ENCODE peak calls at places on chromosomes 13 and 19, in seven cellular contexts. One of them, this sample, is unnamed.
A peak's percentile ranks its signal among the peaks of the same experiment; 100 is the strongest.

GRCh38 chr13:102131246-102131645 is 270.6 kb downstream of the FGF14 start:
- DNase-seq in right cardiac atrium: no peak
- DNase-seq in kidney: no peak
- DNase-seq in body of pancreas: no peak
- DNase-seq in small intestine: no peak
- DNase-seq in PC-9: no peak
- DNase-seq in heart right ventricle: no peak
- DNase-seq in this sample: no peak

GRCh38 chr19:40806385-40807146 is 7.6 kb downstream of the EGLN2 start:
- DNase-seq in right cardiac atrium: peak; percentile 88
- DNase-seq in kidney: peak; percentile 91
- DNase-seq in body of pancreas: peak; percentile 81
- DNase-seq in small intestine: peak; percentile 40
- DNase-seq in PC-9: no peak
- DNase-seq in heart right ventricle: peak; percentile 92
- DNase-seq in this sample: no peak

GRCh38 chr19:40461669-40462221 is 3.8 kb downstream of the BLVRB start:
- DNase-seq in right cardiac atrium: peak; percentile 51
- DNase-seq in kidney: no peak
- DNase-seq in body of pancreas: peak; percentile 63
- DNase-seq in small intestine: peak; percentile 69
- DNase-seq in PC-9: no peak
- DNase-seq in heart right ventricle: no peak
- DNase-seq in this sample: no peak

GRCh38 chr13:46684287-46685001 is 112.5 kb downstream of the ESD start:
- DNase-seq in right cardiac atrium: no peak
- DNase-seq in kidney: no peak
- DNase-seq in body of pancreas: no peak
- DNase-seq in small intestine: peak; percentile 10
- DNase-seq in PC-9: no peak
- DNase-seq in heart right ventricle: no peak
- DNase-seq in this sample: no peak

GRCh38 chr13:71864094-71864980 is 2.7 kb downstream of the DACH1 start:
- DNase-seq in right cardiac atrium: peak; percentile 47
- DNase-seq in kidney: peak; percentile 90
- DNase-seq in body of pancreas: peak; percentile 64
- DNase-seq in small intestine: peak; percentile 86
- DNase-seq in PC-9: no peak
- DNase-seq in heart right ventricle: peak; percentile 63
- DNase-seq in this sample: no peak

GRCh38 chr19:5129691-5130090 is 160.8 kb downstream of the KDM4B start:
- DNase-seq in right cardiac atrium: no peak
- DNase-seq in kidney: no peak
- DNase-seq in body of pancreas: no peak
- DNase-seq in small intestine: no peak
- DNase-seq in PC-9: no peak
- DNase-seq in heart right ventricle: no peak
- DNase-seq in this sample: no peak

GRCh38 chr19:1136201-1136600 is 32.4 kb downstream of the GPX4 start:
- DNase-seq in right cardiac atrium: no peak
- DNase-seq in kidney: no peak
- DNase-seq in body of pancreas: no peak
- DNase-seq in small intestine: peak; percentile 91
- DNase-seq in PC-9: no peak
- DNase-seq in heart right ventricle: no peak
- DNase-seq in this sample: no peak

GRCh38 chr13:39448831-39449230 is 154.2 kb downstream of the LHFPL6 start:
- DNase-seq in right cardiac atrium: no peak
- DNase-seq in kidney: no peak
- DNase-seq in body of pancreas: no peak
- DNase-seq in small intestine: no peak
- DNase-seq in PC-9: no peak
- DNase-seq in heart right ventricle: peak; percentile 23
- DNase-seq in this sample: no peak

DNA sequence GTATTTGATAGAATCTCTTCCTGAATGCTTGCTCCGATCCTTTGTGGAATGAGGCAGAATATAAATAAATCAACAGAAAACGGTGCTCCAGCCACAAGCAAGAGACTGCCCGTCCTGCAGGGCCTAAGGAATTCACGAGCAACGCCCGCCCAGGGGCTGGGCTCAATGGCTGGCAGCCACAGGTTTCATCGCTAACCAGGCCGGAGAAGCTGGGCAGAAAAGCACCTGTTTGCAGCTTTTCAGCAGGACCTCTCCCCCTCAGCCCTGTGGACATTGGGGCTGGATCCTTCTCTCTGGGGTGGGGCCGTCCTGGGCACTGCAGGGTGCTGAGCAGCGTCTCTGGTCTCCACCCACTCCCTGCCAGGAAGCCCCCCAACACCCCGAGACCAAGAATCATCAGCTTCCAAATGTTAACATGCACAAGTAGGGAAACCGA is 102.5 kb downstream of the GADD45B start:
- DNase-seq in right cardiac atrium: no peak
- DNase-seq in kidney: peak; percentile 79
- DNase-seq in body of pancreas: peak; percentile 37
- DNase-seq in small intestine: peak; percentile 24
- DNase-seq in PC-9: peak; percentile 68
- DNase-seq in heart right ventricle: no peak
- DNase-seq in this sample: no peak
- H3K27ac ChIP-seq in right cardiac atrium: peak overlapping the region; percentile 97
- H3K27ac ChIP-seq in kidney: peak overlapping the region; percentile 88
- H3K27ac ChIP-seq in body of pancreas: peak overlapping the region; percentile 69
- H3K27ac ChIP-seq in small intestine: peak overlapping the region; percentile 66
- H3K27ac ChIP-seq in PC-9: peak overlapping the region; percentile 90
- H3K27ac ChIP-seq in heart right ventricle: peak overlapping the region; percentile 76
- H3K27ac ChIP-seq in this sample: peak overlapping the region; percentile 40

GRCh38 chr19:15263361-15263985 is 31.2 kb upstream of the EPHX3 start:
- DNase-seq in right cardiac atrium: no peak
- DNase-seq in kidney: no peak
- DNase-seq in body of pancreas: no peak
- DNase-seq in small intestine: no peak
- DNase-seq in PC-9: no peak
- DNase-seq in heart right ventricle: no peak
- DNase-seq in this sample: no peak
- H3K27ac ChIP-seq in right cardiac atrium: no peak overlapping the region
- H3K27ac ChIP-seq in kidney: no peak overlapping the region
- H3K27ac ChIP-seq in body of pancreas: no peak overlapping the region
- H3K27ac ChIP-seq in small intestine: no peak overlapping the region
- H3K27ac ChIP-seq in PC-9: no peak overlapping the region
- H3K27ac ChIP-seq in heart right ventricle: peak overlapping the region; percentile 79
- H3K27ac ChIP-seq in this sample: no peak overlapping the region

GRCh38 chr19:7618771-7619510 is 10.4 kb downstream of the XAB2 start:
- DNase-seq in right cardiac atrium: no peak
- DNase-seq in kidney: peak; percentile 95
- DNase-seq in body of pancreas: peak; percentile 96
- DNase-seq in small intestine: peak; percentile 94
- DNase-seq in PC-9: peak; percentile 93
- DNase-seq in heart right ventricle: no peak
- DNase-seq in this sample: no peak

GRCh38 chr19:7618366-7618765 is 11.0 kb downstream of the XAB2 start:
- DNase-seq in right cardiac atrium: no peak
- DNase-seq in kidney: no peak
- DNase-seq in body of pancreas: peak; percentile 83
- DNase-seq in small intestine: no peak
- DNase-seq in PC-9: peak; percentile 54
- DNase-seq in heart right ventricle: no peak
- DNase-seq in this sample: no peak

GRCh38 chr19:7617172-7617571 is 12.2 kb downstream of the XAB2 start:
- DNase-seq in right cardiac atrium: no peak
- DNase-seq in kidney: no peak
- DNase-seq in body of pancreas: no peak
- DNase-seq in small intestine: no peak
- DNase-seq in PC-9: peak; percentile 25
- DNase-seq in heart right ventricle: no peak
- DNase-seq in this sample: no peak

GRCh38 chr19:7619671-7620441 is 9.5 kb downstream of the XAB2 start:
- DNase-seq in right cardiac atrium: no peak
- DNase-seq in kidney: peak; percentile 88
- DNase-seq in body of pancreas: peak; percentile 65
- DNase-seq in small intestine: no peak
- DNase-seq in PC-9: no peak
- DNase-seq in heart right ventricle: no peak
- DNase-seq in this sample: no peak

DNA sequence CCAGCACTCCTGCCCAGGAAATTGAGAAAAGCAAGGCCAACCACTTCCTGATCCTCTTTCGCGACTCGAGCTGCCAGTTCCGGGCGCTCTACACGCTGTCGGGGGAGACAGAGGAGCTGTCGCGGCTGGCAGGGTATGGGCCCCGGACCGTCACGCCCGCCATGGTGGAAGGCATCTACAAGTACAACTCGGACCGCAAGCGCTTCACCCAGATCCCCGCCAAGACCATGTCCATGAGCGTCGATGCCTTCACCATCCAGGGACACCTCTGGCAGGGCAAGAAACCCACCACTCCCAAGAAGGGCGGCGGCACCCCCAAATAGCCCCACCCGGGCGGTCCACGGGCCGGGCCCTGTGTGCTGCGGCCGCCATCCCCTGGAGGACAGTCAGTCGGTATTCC is 11.6 kb downstream of the XAB2 start:
- DNase-seq in right cardiac atrium: no peak
- DNase-seq in kidney: no peak
- DNase-seq in body of pancreas: no peak
- DNase-seq in small intestine: no peak
- DNase-seq in PC-9: no peak
- DNase-seq in heart right ventricle: no peak
- DNase-seq in this sample: no peak
- H3K27ac ChIP-seq in right cardiac atrium: no peak overlapping the region
- H3K27ac ChIP-seq in kidney: peak overlapping the region; percentile 97
- H3K27ac ChIP-seq in body of pancreas: peak overlapping the region; percentile 100
- H3K27ac ChIP-seq in small intestine: no peak overlapping the region
- H3K27ac ChIP-seq in PC-9: peak overlapping the region; percentile 81
- H3K27ac ChIP-seq in heart right ventricle: no peak overlapping the region
- H3K27ac ChIP-seq in this sample: no peak overlapping the region

GRCh38 chr19:46373573-46374359 is 26.9 kb downstream of the PPP5C start:
- DNase-seq in right cardiac atrium: peak; percentile 65
- DNase-seq in kidney: peak; percentile 98
- DNase-seq in body of pancreas: peak; percentile 96
- DNase-seq in small intestine: peak; percentile 80
- DNase-seq in PC-9: peak; percentile 99
- DNase-seq in heart right ventricle: peak; percentile 80
- DNase-seq in this sample: peak; percentile 99

GRCh38 chr19:46372901-46373572 is 26.1 kb downstream of the PPP5C start:
- DNase-seq in right cardiac atrium: no peak
- DNase-seq in kidney: peak; percentile 76
- DNase-seq in body of pancreas: peak; percentile 34
- DNase-seq in small intestine: no peak
- DNase-seq in PC-9: no peak
- DNase-seq in heart right ventricle: no peak
- DNase-seq in this sample: peak; percentile 27

GRCh38 chr19:46378268-46378667 is 31.4 kb downstream of the PPP5C start:
- DNase-seq in right cardiac atrium: no peak
- DNase-seq in kidney: no peak
- DNase-seq in body of pancreas: no peak
- DNase-seq in small intestine: no peak
- DNase-seq in PC-9: no peak
- DNase-seq in heart right ventricle: no peak
- DNase-seq in this sample: no peak

GRCh38 chr19:46374526-46375475 is 27.9 kb downstream of the PPP5C start:
- DNase-seq in right cardiac atrium: no peak
- DNase-seq in kidney: no peak
- DNase-seq in body of pancreas: no peak
- DNase-seq in small intestine: no peak
- DNase-seq in PC-9: no peak
- DNase-seq in heart right ventricle: no peak
- DNase-seq in this sample: no peak

GRCh38 chr19:46376241-46377153 is 29.6 kb downstream of the PPP5C start:
- DNase-seq in right cardiac atrium: no peak
- DNase-seq in kidney: peak; percentile 57
- DNase-seq in body of pancreas: no peak
- DNase-seq in small intestine: no peak
- DNase-seq in PC-9: no peak
- DNase-seq in heart right ventricle: no peak
- DNase-seq in this sample: no peak
- H3K27ac ChIP-seq in right cardiac atrium: no peak overlapping the region
- H3K27ac ChIP-seq in kidney: no peak overlapping the region
- H3K27ac ChIP-seq in body of pancreas: no peak overlapping the region
- H3K27ac ChIP-seq in small intestine: no peak overlapping the region
- H3K27ac ChIP-seq in PC-9: no peak overlapping the region
- H3K27ac ChIP-seq in heart right ventricle: no peak overlapping the region
- H3K27ac ChIP-seq in this sample: no peak overlapping the region

GRCh38 chr19:3554254-3555083 is 2.9 kb downstream of the MFSD12 start:
- DNase-seq in right cardiac atrium: no peak
- DNase-seq in kidney: no peak
- DNase-seq in body of pancreas: no peak
- DNase-seq in small intestine: peak; percentile 67
- DNase-seq in PC-9: no peak
- DNase-seq in heart right ventricle: no peak
- DNase-seq in this sample: no peak
- H3K27ac ChIP-seq in right cardiac atrium: no peak overlapping the region
- H3K27ac ChIP-seq in kidney: peak overlapping the region; percentile 68
- H3K27ac ChIP-seq in body of pancreas: no peak overlapping the region
- H3K27ac ChIP-seq in small intestine: peak overlapping the region; percentile 83
- H3K27ac ChIP-seq in PC-9: no peak overlapping the region
- H3K27ac ChIP-seq in heart right ventricle: no peak overlapping the region
- H3K27ac ChIP-seq in this sample: no peak overlapping the region

This sample was measured in epithelial cell of prostate.